ENCODE peak calls at places on chromosome 10, in seven cellular contexts. One of them, this sample, is unnamed.

GRCh38 chr10:99619851-99620712 is at the start of gene SLC25A28:
- DNase-seq in NCI-H345: peak
- DNase-seq in non-pigmented ciliary epithelial cell: peak
- DNase-seq in amniotic epithelial cell: peak
- DNase-seq in H4: peak
- DNase-seq in spleen: peak
- DNase-seq in lower lobe of right lung: peak
- DNase-seq in this sample: peak

GRCh38 chr10:124045794-124046355 is 47.5 kb downstream of the CHST15 start:
- DNase-seq in NCI-H345: no peak
- DNase-seq in non-pigmented ciliary epithelial cell: no peak
- DNase-seq in amniotic epithelial cell: no peak
- DNase-seq in H4: no peak
- DNase-seq in spleen: peak
- DNase-seq in lower lobe of right lung: no peak
- DNase-seq in this sample: no peak

GRCh38 chr10:93403741-93404354 is 78.3 kb downstream of the MYOF start:
- DNase-seq in NCI-H345: no peak
- DNase-seq in non-pigmented ciliary epithelial cell: no peak
- DNase-seq in amniotic epithelial cell: no peak
- DNase-seq in H4: no peak
- DNase-seq in spleen: no peak
- DNase-seq in lower lobe of right lung: no peak
- DNase-seq in this sample: no peak

GRCh38 chr10:121036431-121036830 is 185.3 kb downstream of the WDR11 start:
- DNase-seq in NCI-H345: no peak
- DNase-seq in non-pigmented ciliary epithelial cell: no peak
- DNase-seq in amniotic epithelial cell: no peak
- DNase-seq in H4: no peak
- DNase-seq in spleen: no peak
- DNase-seq in lower lobe of right lung: no peak
- DNase-seq in this sample: no peak

GRCh38 chr10:129005804-129006203 is 461.2 kb upstream of the MGMT start:
- DNase-seq in NCI-H345: no peak
- DNase-seq in non-pigmented ciliary epithelial cell: no peak
- DNase-seq in amniotic epithelial cell: no peak
- DNase-seq in H4: no peak
- DNase-seq in spleen: no peak
- DNase-seq in lower lobe of right lung: no peak
- DNase-seq in this sample: no peak

GRCh38 chr10:126689461-126689994 is 19.0 kb upstream of the C10orf90 start:
- DNase-seq in NCI-H345: no peak
- DNase-seq in non-pigmented ciliary epithelial cell: no peak
- DNase-seq in amniotic epithelial cell: no peak
- DNase-seq in H4: no peak
- DNase-seq in spleen: no peak
- DNase-seq in lower lobe of right lung: no peak
- DNase-seq in this sample: no peak

GRCh38 chr10:44752451-44753441 is 158.4 kb upstream of the TMEM72 start:
- DNase-seq in NCI-H345: no peak
- DNase-seq in non-pigmented ciliary epithelial cell: peak
- DNase-seq in amniotic epithelial cell: peak
- DNase-seq in H4: peak
- DNase-seq in spleen: no peak
- DNase-seq in lower lobe of right lung: no peak
- DNase-seq in this sample: peak

GRCh38 chr10:78004215-78005026 is 24.9 kb downstream of the POLR3A start:
- DNase-seq in NCI-H345: no peak
- DNase-seq in non-pigmented ciliary epithelial cell: no peak
- DNase-seq in amniotic epithelial cell: no peak
- DNase-seq in H4: no peak
- DNase-seq in spleen: no peak
- DNase-seq in lower lobe of right lung: no peak
- DNase-seq in this sample: no peak

GRCh38 chr10:65751896-65752295 is 1173.9 kb upstream of the LRRTM3 start:
- DNase-seq in NCI-H345: no peak
- DNase-seq in non-pigmented ciliary epithelial cell: no peak
- DNase-seq in amniotic epithelial cell: no peak
- DNase-seq in H4: no peak
- DNase-seq in spleen: no peak
- DNase-seq in lower lobe of right lung: no peak
- DNase-seq in this sample: no peak

GRCh38 chr10:96309631-96310358 is 5.6 kb downstream of the DNTT start:
- DNase-seq in NCI-H345: no peak
- DNase-seq in non-pigmented ciliary epithelial cell: no peak
- DNase-seq in amniotic epithelial cell: no peak
- DNase-seq in H4: no peak
- DNase-seq in spleen: no peak
- DNase-seq in lower lobe of right lung: no peak
- DNase-seq in this sample: no peak

GRCh38 chr10:110843796-110844616 is 27.7 kb upstream of the PDCD4 start:
- DNase-seq in NCI-H345: no peak
- DNase-seq in non-pigmented ciliary epithelial cell: no peak
- DNase-seq in amniotic epithelial cell: no peak
- DNase-seq in H4: no peak
- DNase-seq in spleen: no peak
- DNase-seq in lower lobe of right lung: no peak
- DNase-seq in this sample: no peak

GRCh38 chr10:13470270-13470669 is 58.5 kb downstream of the BEND7 start:
- DNase-seq in NCI-H345: no peak
- DNase-seq in non-pigmented ciliary epithelial cell: no peak
- DNase-seq in amniotic epithelial cell: no peak
- DNase-seq in H4: no peak
- DNase-seq in spleen: no peak
- DNase-seq in lower lobe of right lung: no peak
- DNase-seq in this sample: no peak

GRCh38 chr10:24851595-24851994 is 100.8 kb downstream of the PRTFDC1 start:
- DNase-seq in NCI-H345: peak
- DNase-seq in non-pigmented ciliary epithelial cell: no peak
- DNase-seq in amniotic epithelial cell: peak
- DNase-seq in H4: no peak
- DNase-seq in spleen: no peak
- DNase-seq in lower lobe of right lung: peak
- DNase-seq in this sample: peak

GRCh38 chr10:86254081-86254480 is 112.5 kb downstream of the GRID1 start:
- DNase-seq in NCI-H345: peak
- DNase-seq in non-pigmented ciliary epithelial cell: no peak
- DNase-seq in amniotic epithelial cell: no peak
- DNase-seq in H4: no peak
- DNase-seq in spleen: no peak
- DNase-seq in lower lobe of right lung: no peak
- DNase-seq in this sample: no peak

GRCh38 chr10:125683063-125683462 is at the start of gene TEX36:
- DNase-seq in NCI-H345: no peak
- DNase-seq in non-pigmented ciliary epithelial cell: no peak
- DNase-seq in amniotic epithelial cell: no peak
- DNase-seq in H4: no peak
- DNase-seq in spleen: no peak
- DNase-seq in lower lobe of right lung: no peak
- DNase-seq in this sample: no peak

GRCh38 chr10:58781873-58782488 is 269.3 kb downstream of the BICC1 start:
- DNase-seq in NCI-H345: peak
- DNase-seq in non-pigmented ciliary epithelial cell: no peak
- DNase-seq in amniotic epithelial cell: peak
- DNase-seq in H4: peak
- DNase-seq in spleen: no peak
- DNase-seq in lower lobe of right lung: no peak
- DNase-seq in this sample: peak

GRCh38 chr10:31158000-31158658 is 126.5 kb upstream of the ZNF438 start:
- DNase-seq in NCI-H345: no peak
- DNase-seq in non-pigmented ciliary epithelial cell: no peak
- DNase-seq in amniotic epithelial cell: peak
- DNase-seq in H4: no peak
- DNase-seq in spleen: no peak
- DNase-seq in lower lobe of right lung: no peak
- DNase-seq in this sample: no peak

GRCh38 chr10:12479437-12479844 is 130.1 kb downstream of the CAMK1D start:
- DNase-seq in NCI-H345: no peak
- DNase-seq in non-pigmented ciliary epithelial cell: no peak
- DNase-seq in amniotic epithelial cell: no peak
- DNase-seq in H4: no peak
- DNase-seq in spleen: peak
- DNase-seq in lower lobe of right lung: no peak
- DNase-seq in this sample: no peak

GRCh38 chr10:67492317-67493019 is 203.5 kb downstream of the CTNNA3 start:
- DNase-seq in NCI-H345: no peak
- DNase-seq in non-pigmented ciliary epithelial cell: no peak
- DNase-seq in amniotic epithelial cell: peak
- DNase-seq in H4: peak
- DNase-seq in spleen: no peak
- DNase-seq in lower lobe of right lung: no peak
- DNase-seq in this sample: no peak

GRCh38 chr10:129328531-129328930 is 138.5 kb upstream of the MGMT start:
- DNase-seq in NCI-H345: no peak
- DNase-seq in non-pigmented ciliary epithelial cell: no peak
- DNase-seq in amniotic epithelial cell: no peak
- DNase-seq in H4: no peak
- DNase-seq in spleen: no peak
- DNase-seq in lower lobe of right lung: no peak
- DNase-seq in this sample: no peak

GRCh38 chr10:128871671-128872231 is 595.3 kb upstream of the MGMT start:
- DNase-seq in NCI-H345: no peak
- DNase-seq in non-pigmented ciliary epithelial cell: no peak
- DNase-seq in amniotic epithelial cell: no peak
- DNase-seq in H4: no peak
- DNase-seq in spleen: no peak
- DNase-seq in lower lobe of right lung: no peak
- DNase-seq in this sample: no peak

GRCh38 chr10:51371725-51372124 is 297.4 kb downstream of the PRKG1 start:
- DNase-seq in NCI-H345: no peak
- DNase-seq in non-pigmented ciliary epithelial cell: no peak
- DNase-seq in amniotic epithelial cell: no peak
- DNase-seq in H4: no peak
- DNase-seq in spleen: no peak
- DNase-seq in lower lobe of right lung: no peak
- DNase-seq in this sample: no peak

GRCh38 chr10:37381271-37381670 is 255.9 kb downstream of the ANKRD30A start:
- DNase-seq in NCI-H345: no peak
- DNase-seq in non-pigmented ciliary epithelial cell: no peak
- DNase-seq in amniotic epithelial cell: no peak
- DNase-seq in H4: no peak
- DNase-seq in spleen: no peak
- DNase-seq in lower lobe of right lung: no peak
- DNase-seq in this sample: no peak

GRCh38 chr10:111871458-111871857 is 312.1 kb downstream of the GPAM start:
- DNase-seq in NCI-H345: no peak
- DNase-seq in non-pigmented ciliary epithelial cell: no peak
- DNase-seq in amniotic epithelial cell: no peak
- DNase-seq in H4: no peak
- DNase-seq in spleen: no peak
- DNase-seq in lower lobe of right lung: no peak
- DNase-seq in this sample: no peak

GRCh38 chr10:35567951-35568350 is 37.2 kb upstream of the GJD4 start:
- DNase-seq in NCI-H345: no peak
- DNase-seq in non-pigmented ciliary epithelial cell: no peak
- DNase-seq in amniotic epithelial cell: no peak
- DNase-seq in H4: no peak
- DNase-seq in spleen: no peak
- DNase-seq in lower lobe of right lung: no peak
- DNase-seq in this sample: no peak

GRCh38 chr10:112490543-112490942 is 43.5 kb downstream of the VTI1A start:
- DNase-seq in NCI-H345: peak
- DNase-seq in non-pigmented ciliary epithelial cell: no peak
- DNase-seq in amniotic epithelial cell: no peak
- DNase-seq in H4: no peak
- DNase-seq in spleen: no peak
- DNase-seq in lower lobe of right lung: peak
- DNase-seq in this sample: no peak

GRCh38 chr10:48579251-48579960 is 25.5 kb downstream of the ARHGAP22 start:
- DNase-seq in NCI-H345: no peak
- DNase-seq in non-pigmented ciliary epithelial cell: peak
- DNase-seq in amniotic epithelial cell: peak
- DNase-seq in H4: no peak
- DNase-seq in spleen: no peak
- DNase-seq in lower lobe of right lung: no peak
- DNase-seq in this sample: peak

GRCh38 chr10:7410306-7410799 is 481 bp downstream of the SFMBT2 start:
- DNase-seq in NCI-H345: no peak
- DNase-seq in non-pigmented ciliary epithelial cell: no peak
- DNase-seq in amniotic epithelial cell: no peak
- DNase-seq in H4: no peak
- DNase-seq in spleen: peak
- DNase-seq in lower lobe of right lung: peak
- DNase-seq in this sample: no peak

GRCh38 chr10:131344747-131345146 is 33.2 kb upstream of the TCERG1L start:
- DNase-seq in NCI-H345: no peak
- DNase-seq in non-pigmented ciliary epithelial cell: no peak
- DNase-seq in amniotic epithelial cell: no peak
- DNase-seq in H4: no peak
- DNase-seq in spleen: no peak
- DNase-seq in lower lobe of right lung: no peak
- DNase-seq in this sample: no peak

GRCh38 chr10:35210961-35211360 is 84.3 kb downstream of the CREM start:
- DNase-seq in NCI-H345: no peak
- DNase-seq in non-pigmented ciliary epithelial cell: no peak
- DNase-seq in amniotic epithelial cell: no peak
- DNase-seq in H4: no peak
- DNase-seq in spleen: no peak
- DNase-seq in lower lobe of right lung: no peak
- DNase-seq in this sample: no peak

GRCh38 chr10:4151466-4151865 is 366.5 kb upstream of the KLF6 start:
- DNase-seq in NCI-H345: no peak
- DNase-seq in non-pigmented ciliary epithelial cell: no peak
- DNase-seq in amniotic epithelial cell: no peak
- DNase-seq in H4: no peak
- DNase-seq in spleen: no peak
- DNase-seq in lower lobe of right lung: no peak
- DNase-seq in this sample: no peak

GRCh38 chr10:126242352-126243260 is 145.7 kb downstream of the ADAM12 start:
- DNase-seq in NCI-H345: peak
- DNase-seq in non-pigmented ciliary epithelial cell: peak
- DNase-seq in amniotic epithelial cell: peak
- DNase-seq in H4: no peak
- DNase-seq in spleen: no peak
- DNase-seq in lower lobe of right lung: no peak
- DNase-seq in this sample: no peak

GRCh38 chr10:27447540-27447939 is 56.6 kb upstream of the RAB18 start:
- DNase-seq in NCI-H345: no peak
- DNase-seq in non-pigmented ciliary epithelial cell: no peak
- DNase-seq in amniotic epithelial cell: no peak
- DNase-seq in H4: no peak
- DNase-seq in spleen: no peak
- DNase-seq in lower lobe of right lung: no peak
- DNase-seq in this sample: no peak